ENCODE peak calls at places on chromosomes 3 and 15, in nine cellular contexts. One of them, this sample, is unnamed.

GRCh38 chr3:30689202-30689641 is 82.8 kb downstream of the TGFBR2 start:
- DNase-seq in choroid plexus epithelial cell: peak; percentile 44
- DNase-seq in glutamatergic neuron: no peak
- DNase-seq in dorsolateral prefrontal cortex: no peak
- DNase-seq in GM10248: no peak
- DNase-seq in fibroblast of pulmonary artery: peak; percentile 56
- DNase-seq in CD4-positive, alpha-beta T cell: no peak
- DNase-seq in fibroblast of mammary gland: peak; percentile 72
- DNase-seq in cardiac fibroblast: peak; percentile 71
- DNase-seq in this sample: peak; percentile 58

GRCh38 chr3:10552631-10552943 is 47.2 kb upstream of the ATP2B2 start:
- DNase-seq in choroid plexus epithelial cell: no peak
- DNase-seq in glutamatergic neuron: no peak
- DNase-seq in dorsolateral prefrontal cortex: no peak
- DNase-seq in GM10248: no peak
- DNase-seq in fibroblast of pulmonary artery: no peak
- DNase-seq in CD4-positive, alpha-beta T cell: no peak
- DNase-seq in fibroblast of mammary gland: no peak
- DNase-seq in cardiac fibroblast: no peak
- DNase-seq in this sample: no peak

GRCh38 chr3:183306798-183307671 is 54.0 kb downstream of the B3GNT5 start:
- DNase-seq in choroid plexus epithelial cell: peak; percentile 77
- DNase-seq in glutamatergic neuron: no peak
- DNase-seq in dorsolateral prefrontal cortex: no peak
- DNase-seq in GM10248: peak; percentile 57
- DNase-seq in fibroblast of pulmonary artery: peak; percentile 67
- DNase-seq in CD4-positive, alpha-beta T cell: no peak
- DNase-seq in fibroblast of mammary gland: peak; percentile 78
- DNase-seq in cardiac fibroblast: peak; percentile 69
- DNase-seq in this sample: no peak

GRCh38 chr3:43236008-43236407 is 50.3 kb upstream of the SNRK start:
- DNase-seq in choroid plexus epithelial cell: peak; percentile 14
- DNase-seq in glutamatergic neuron: no peak
- DNase-seq in dorsolateral prefrontal cortex: no peak
- DNase-seq in GM10248: no peak
- DNase-seq in fibroblast of pulmonary artery: peak; percentile 62
- DNase-seq in CD4-positive, alpha-beta T cell: no peak
- DNase-seq in fibroblast of mammary gland: peak; percentile 67
- DNase-seq in cardiac fibroblast: peak; percentile 86
- DNase-seq in this sample: peak; percentile 28

GRCh38 chr15:66293419-66294156 is at the start of gene DIS3L:
- DNase-seq in choroid plexus epithelial cell: peak; percentile 48
- DNase-seq in glutamatergic neuron: peak; percentile 63
- DNase-seq in dorsolateral prefrontal cortex: peak; percentile 41
- DNase-seq in GM10248: peak; percentile 85
- DNase-seq in fibroblast of pulmonary artery: peak; percentile 39
- DNase-seq in CD4-positive, alpha-beta T cell: peak; percentile 43
- DNase-seq in fibroblast of mammary gland: peak; percentile 21
- DNase-seq in cardiac fibroblast: peak; percentile 30
- DNase-seq in this sample: peak; percentile 70

GRCh38 chr15:67178569-67179210 is 75.8 kb downstream of the AAGAB start:
- DNase-seq in choroid plexus epithelial cell: peak; percentile 99
- DNase-seq in glutamatergic neuron: no peak
- DNase-seq in dorsolateral prefrontal cortex: no peak
- DNase-seq in GM10248: no peak
- DNase-seq in fibroblast of pulmonary artery: peak; percentile 97
- DNase-seq in CD4-positive, alpha-beta T cell: no peak
- DNase-seq in fibroblast of mammary gland: peak; percentile 97
- DNase-seq in cardiac fibroblast: peak; percentile 97
- DNase-seq in this sample: peak; percentile 55

GRCh38 chr3:51045006-51045405 is 340.1 kb upstream of the MANF start:
- DNase-seq in choroid plexus epithelial cell: no peak
- DNase-seq in glutamatergic neuron: no peak
- DNase-seq in dorsolateral prefrontal cortex: no peak
- DNase-seq in GM10248: no peak
- DNase-seq in fibroblast of pulmonary artery: no peak
- DNase-seq in CD4-positive, alpha-beta T cell: no peak
- DNase-seq in fibroblast of mammary gland: no peak
- DNase-seq in cardiac fibroblast: no peak
- DNase-seq in this sample: no peak

GRCh38 chr3:30493912-30494311 is 112.5 kb upstream of the TGFBR2 start:
- DNase-seq in choroid plexus epithelial cell: peak; percentile 80
- DNase-seq in glutamatergic neuron: no peak
- DNase-seq in dorsolateral prefrontal cortex: no peak
- DNase-seq in GM10248: no peak
- DNase-seq in fibroblast of pulmonary artery: peak; percentile 79
- DNase-seq in CD4-positive, alpha-beta T cell: no peak
- DNase-seq in fibroblast of mammary gland: peak; percentile 99
- DNase-seq in cardiac fibroblast: peak; percentile 92
- DNase-seq in this sample: peak; percentile 68

GRCh38 chr3:38960042-38960622 is 91.6 kb downstream of the SCN11A start:
- DNase-seq in choroid plexus epithelial cell: no peak
- DNase-seq in glutamatergic neuron: no peak
- DNase-seq in dorsolateral prefrontal cortex: no peak
- DNase-seq in GM10248: no peak
- DNase-seq in fibroblast of pulmonary artery: no peak
- DNase-seq in CD4-positive, alpha-beta T cell: no peak
- DNase-seq in fibroblast of mammary gland: peak; percentile 11
- DNase-seq in cardiac fibroblast: no peak
- DNase-seq in this sample: no peak

GRCh38 chr3:38964646-38965045 is 87.1 kb downstream of the SCN11A start:
- DNase-seq in choroid plexus epithelial cell: no peak
- DNase-seq in glutamatergic neuron: no peak
- DNase-seq in dorsolateral prefrontal cortex: no peak
- DNase-seq in GM10248: no peak
- DNase-seq in fibroblast of pulmonary artery: no peak
- DNase-seq in CD4-positive, alpha-beta T cell: no peak
- DNase-seq in fibroblast of mammary gland: no peak
- DNase-seq in cardiac fibroblast: no peak
- DNase-seq in this sample: no peak

GRCh38 chr3:38957296-38957695 is 94.4 kb downstream of the SCN11A start:
- DNase-seq in choroid plexus epithelial cell: no peak
- DNase-seq in glutamatergic neuron: no peak
- DNase-seq in dorsolateral prefrontal cortex: no peak
- DNase-seq in GM10248: no peak
- DNase-seq in fibroblast of pulmonary artery: no peak
- DNase-seq in CD4-positive, alpha-beta T cell: no peak
- DNase-seq in fibroblast of mammary gland: no peak
- DNase-seq in cardiac fibroblast: no peak
- DNase-seq in this sample: no peak

DNA sequence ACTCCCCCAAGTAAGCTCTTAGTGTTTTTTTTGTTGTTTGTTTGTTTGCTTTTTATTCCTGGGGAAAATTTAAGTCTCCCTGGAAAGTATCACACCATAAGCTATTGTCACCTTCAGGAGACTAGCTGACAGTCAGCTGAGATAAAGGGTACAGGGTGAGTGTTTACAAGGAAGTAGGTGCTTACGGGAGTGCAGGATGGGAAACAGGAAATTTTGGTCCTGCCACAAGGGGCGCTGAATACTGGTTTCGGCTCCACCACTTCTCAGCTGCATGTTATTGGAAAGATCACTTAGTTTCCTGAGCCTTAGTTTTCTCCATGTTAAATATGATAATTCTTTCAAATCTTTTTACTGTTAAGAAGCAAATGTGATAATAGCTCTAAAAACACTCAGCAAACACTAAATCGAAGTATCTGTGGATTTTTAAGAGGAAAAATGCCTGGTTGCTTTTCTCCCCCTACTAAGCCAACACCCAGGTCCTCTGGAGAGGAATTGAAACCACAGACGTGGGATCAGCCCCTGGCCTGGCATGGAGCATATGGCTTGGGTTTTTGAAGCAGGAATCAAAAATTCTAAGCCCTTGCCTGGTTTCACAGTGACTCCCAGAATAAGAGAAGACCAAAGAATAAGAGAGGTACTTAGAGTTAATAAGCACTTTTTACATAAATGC is 90.7 kb downstream of the SCN11A start:
- DNase-seq in choroid plexus epithelial cell: peak; percentile 74
- DNase-seq in glutamatergic neuron: peak; percentile 72
- DNase-seq in dorsolateral prefrontal cortex: peak; percentile 47
- DNase-seq in GM10248: peak; percentile 45
- DNase-seq in fibroblast of pulmonary artery: peak; percentile 58
- DNase-seq in CD4-positive, alpha-beta T cell: no peak
- DNase-seq in fibroblast of mammary gland: peak; percentile 45
- DNase-seq in cardiac fibroblast: peak; percentile 54
- DNase-seq in this sample: peak; percentile 53
- TF ChIP-seq CTCF in choroid plexus epithelial cell: peak; percentile 88
- TF ChIP-seq CTCF in glutamatergic neuron: peak; percentile 71
- TF ChIP-seq CTCF in dorsolateral prefrontal cortex: peak; percentile 58
- TF ChIP-seq CTCF in GM10248: peak; percentile 55
- TF ChIP-seq CTCF in fibroblast of pulmonary artery: peak; percentile 84
- TF ChIP-seq CTCF in CD4-positive, alpha-beta T cell: peak; percentile 69
- TF ChIP-seq CTCF in fibroblast of mammary gland: peak; percentile 73
- TF ChIP-seq CTCF in cardiac fibroblast: peak; percentile 81
- TF ChIP-seq CTCF in this sample: peak; percentile 31

DNA sequence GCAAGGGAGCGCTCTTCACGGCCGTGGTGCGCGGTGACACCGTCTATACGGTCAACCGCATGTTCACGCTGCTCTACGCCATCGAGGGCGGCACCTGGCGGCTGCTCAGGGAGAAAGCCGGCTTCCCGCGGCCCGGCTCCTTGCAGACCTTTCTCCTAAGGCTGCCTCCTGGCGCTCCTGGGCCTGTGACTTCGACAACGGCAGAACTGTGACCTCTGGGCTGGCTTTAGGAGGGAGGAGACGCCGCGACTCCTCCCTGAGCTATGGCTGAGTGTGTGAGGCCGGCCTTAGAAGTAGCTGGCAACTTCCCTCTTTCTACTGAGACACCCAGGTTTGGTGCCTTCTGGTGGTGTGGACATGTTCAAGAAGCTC is 1.4 kb downstream of the KBTBD13 start:
- DNase-seq in choroid plexus epithelial cell: peak; percentile 67
- DNase-seq in glutamatergic neuron: peak; percentile 73
- DNase-seq in dorsolateral prefrontal cortex: no peak
- DNase-seq in GM10248: peak; percentile 70
- DNase-seq in fibroblast of pulmonary artery: peak; percentile 68
- DNase-seq in CD4-positive, alpha-beta T cell: peak; percentile 27
- DNase-seq in fibroblast of mammary gland: peak; percentile 65
- DNase-seq in cardiac fibroblast: peak; percentile 70
- DNase-seq in this sample: no peak
- TF ChIP-seq CTCF in choroid plexus epithelial cell: peak; percentile 80
- TF ChIP-seq CTCF in glutamatergic neuron: peak; percentile 22
- TF ChIP-seq CTCF in dorsolateral prefrontal cortex: peak; percentile 20
- TF ChIP-seq CTCF in GM10248: peak; percentile 48
- TF ChIP-seq CTCF in fibroblast of pulmonary artery: peak; percentile 56
- TF ChIP-seq CTCF in CD4-positive, alpha-beta T cell: peak; percentile 42
- TF ChIP-seq CTCF in fibroblast of mammary gland: peak; percentile 54
- TF ChIP-seq CTCF in cardiac fibroblast: peak; percentile 76
- TF ChIP-seq CTCF in this sample: no peak

GRCh38 chr3:106830334-106830733 is 546.9 kb upstream of the CCDC54 start:
- DNase-seq in choroid plexus epithelial cell: no peak
- DNase-seq in glutamatergic neuron: no peak
- DNase-seq in dorsolateral prefrontal cortex: no peak
- DNase-seq in GM10248: no peak
- DNase-seq in fibroblast of pulmonary artery: no peak
- DNase-seq in CD4-positive, alpha-beta T cell: no peak
- DNase-seq in fibroblast of mammary gland: no peak
- DNase-seq in cardiac fibroblast: no peak
- DNase-seq in this sample: no peak

GRCh38 chr3:106825962-106826605 is 551.2 kb upstream of the CCDC54 start:
- DNase-seq in choroid plexus epithelial cell: peak; percentile 76
- DNase-seq in glutamatergic neuron: no peak
- DNase-seq in dorsolateral prefrontal cortex: no peak
- DNase-seq in GM10248: no peak
- DNase-seq in fibroblast of pulmonary artery: peak; percentile 78
- DNase-seq in CD4-positive, alpha-beta T cell: no peak
- DNase-seq in fibroblast of mammary gland: peak; percentile 67
- DNase-seq in cardiac fibroblast: peak; percentile 85
- DNase-seq in this sample: peak; percentile 0

GRCh38 chr3:106829206-106829605 is 548.0 kb upstream of the CCDC54 start:
- DNase-seq in choroid plexus epithelial cell: peak; percentile 48
- DNase-seq in glutamatergic neuron: no peak
- DNase-seq in dorsolateral prefrontal cortex: no peak
- DNase-seq in GM10248: no peak
- DNase-seq in fibroblast of pulmonary artery: peak; percentile 38
- DNase-seq in CD4-positive, alpha-beta T cell: no peak
- DNase-seq in fibroblast of mammary gland: no peak
- DNase-seq in cardiac fibroblast: peak; percentile 34
- DNase-seq in this sample: no peak

GRCh38 chr3:106826861-106827311 is 550.4 kb upstream of the CCDC54 start:
- DNase-seq in choroid plexus epithelial cell: peak; percentile 76
- DNase-seq in glutamatergic neuron: no peak
- DNase-seq in dorsolateral prefrontal cortex: no peak
- DNase-seq in GM10248: no peak
- DNase-seq in fibroblast of pulmonary artery: peak; percentile 76
- DNase-seq in CD4-positive, alpha-beta T cell: no peak
- DNase-seq in fibroblast of mammary gland: no peak
- DNase-seq in cardiac fibroblast: peak; percentile 48
- DNase-seq in this sample: no peak

GRCh38 chr3:106827515-106828213 is 549.6 kb upstream of the CCDC54 start:
- DNase-seq in choroid plexus epithelial cell: peak; percentile 57
- DNase-seq in glutamatergic neuron: no peak
- DNase-seq in dorsolateral prefrontal cortex: no peak
- DNase-seq in GM10248: no peak
- DNase-seq in fibroblast of pulmonary artery: peak; percentile 56
- DNase-seq in CD4-positive, alpha-beta T cell: no peak
- DNase-seq in fibroblast of mammary gland: no peak
- DNase-seq in cardiac fibroblast: peak; percentile 78
- DNase-seq in this sample: no peak
- TF ChIP-seq CTCF in choroid plexus epithelial cell: no peak
- TF ChIP-seq CTCF in glutamatergic neuron: no peak
- TF ChIP-seq CTCF in dorsolateral prefrontal cortex: no peak
- TF ChIP-seq CTCF in GM10248: no peak
- TF ChIP-seq CTCF in fibroblast of pulmonary artery: no peak
- TF ChIP-seq CTCF in CD4-positive, alpha-beta T cell: no peak
- TF ChIP-seq CTCF in fibroblast of mammary gland: no peak
- TF ChIP-seq CTCF in cardiac fibroblast: no peak
- TF ChIP-seq CTCF in this sample: no peak

GRCh38 chr3:82496890-82497560 is 735.6 kb upstream of the GBE1 start:
- DNase-seq in choroid plexus epithelial cell: peak; percentile 46
- DNase-seq in glutamatergic neuron: peak; percentile 36
- DNase-seq in dorsolateral prefrontal cortex: no peak
- DNase-seq in GM10248: no peak
- DNase-seq in fibroblast of pulmonary artery: no peak
- DNase-seq in CD4-positive, alpha-beta T cell: no peak
- DNase-seq in fibroblast of mammary gland: no peak
- DNase-seq in cardiac fibroblast: no peak
- DNase-seq in this sample: peak; percentile 54
- TF ChIP-seq CTCF in choroid plexus epithelial cell: peak; percentile 63
- TF ChIP-seq CTCF in glutamatergic neuron: no peak
- TF ChIP-seq CTCF in dorsolateral prefrontal cortex: no peak
- TF ChIP-seq CTCF in GM10248: peak; percentile 35
- TF ChIP-seq CTCF in fibroblast of pulmonary artery: no peak
- TF ChIP-seq CTCF in CD4-positive, alpha-beta T cell: no peak
- TF ChIP-seq CTCF in fibroblast of mammary gland: no peak
- TF ChIP-seq CTCF in cardiac fibroblast: no peak
- TF ChIP-seq CTCF in this sample: peak; percentile 11

DNA sequence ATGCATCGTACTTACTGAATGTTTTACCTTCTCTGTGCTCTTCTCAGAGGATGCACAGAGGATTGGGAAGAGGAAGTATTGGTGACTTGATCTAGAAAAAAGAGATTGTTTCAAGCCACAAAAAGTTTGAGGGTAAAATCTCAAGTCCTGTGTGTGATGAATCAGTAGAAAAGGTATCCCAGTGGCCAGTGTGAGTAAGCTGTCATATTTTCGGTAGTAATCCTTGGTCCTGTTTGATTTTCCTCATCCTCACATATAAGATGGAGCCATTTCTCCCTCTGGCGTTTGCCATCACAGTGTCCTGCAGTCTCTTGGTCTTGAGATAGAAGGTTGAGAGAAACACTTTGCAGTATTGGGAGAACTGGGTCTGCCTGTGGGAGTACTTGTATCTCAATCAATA is 166.8 kb downstream of the LPP start:
- DNase-seq in choroid plexus epithelial cell: peak; percentile 47
- DNase-seq in glutamatergic neuron: no peak
- DNase-seq in dorsolateral prefrontal cortex: no peak
- DNase-seq in GM10248: no peak
- DNase-seq in fibroblast of pulmonary artery: no peak
- DNase-seq in CD4-positive, alpha-beta T cell: no peak
- DNase-seq in fibroblast of mammary gland: peak; percentile 72
- DNase-seq in cardiac fibroblast: peak; percentile 72
- DNase-seq in this sample: no peak
- TF ChIP-seq CTCF in choroid plexus epithelial cell: no peak
- TF ChIP-seq CTCF in glutamatergic neuron: no peak
- TF ChIP-seq CTCF in dorsolateral prefrontal cortex: no peak
- TF ChIP-seq CTCF in GM10248: no peak
- TF ChIP-seq CTCF in fibroblast of pulmonary artery: no peak
- TF ChIP-seq CTCF in CD4-positive, alpha-beta T cell: no peak
- TF ChIP-seq CTCF in fibroblast of mammary gland: peak; percentile 25
- TF ChIP-seq CTCF in cardiac fibroblast: peak; percentile 6
- TF ChIP-seq CTCF in this sample: no peak

This sample was measured in MCF 10A.